ENCODE peak calls at places on chromosomes 12 and 14, in seven cellular contexts. Q, N, Z, B, D, V and S are unnamed samples.

GRCh38 chr14:81400852-81401251 is 728 bp upstream of the STON2 start:
- DNase-seq in Q (peak), N (peak), Z (no peak), B (no peak), D (peak), V (peak), S (peak)

GRCh38 chr12:51837286-51837685 is 11.2 kb downstream of the FIGNL2 start:
- DNase-seq in Q (no peak), N (no peak), Z (no peak), B (no peak), D (no peak), V (no peak), S (no peak)

GRCh38 chr14:80507292-80507869 is 296.1 kb upstream of the DIO2 start:
- DNase-seq in Q (no peak), N (no peak), Z (no peak), B (no peak), D (no peak), V (no peak), S (no peak)

GRCh38 chr12:126545411-126545810 is 1480.2 kb downstream of the AACS start:
- DNase-seq in Q (peak), N (no peak), Z (no peak), B (no peak), D (no peak), V (no peak), S (no peak)

GRCh38 chr14:25034803-25035681 is 14.9 kb downstream of the STXBP6 start:
- DNase-seq in Q (no peak), N (no peak), Z (no peak), B (no peak), D (no peak), V (no peak), S (no peak)

GRCh38 chr14:88617479-88617878 is 54.6 kb downstream of the ZC3H14 start:
- DNase-seq in Q (no peak), N (no peak), Z (no peak), B (no peak), D (no peak), V (no peak), S (no peak)

GRCh38 chr12:131732996-131733615 is 22.2 kb downstream of the SFSWAP start:
- DNase-seq in Q (no peak), N (no peak), Z (no peak), B (no peak), D (no peak), V (no peak), S (no peak)

GRCh38 chr12:99433155-99433554 is 214.4 kb upstream of the GARIN6 start:
- DNase-seq in Q (no peak), N (no peak), Z (no peak), B (no peak), D (no peak), V (no peak), S (no peak)

GRCh38 chr12:92543872-92544271 is 158.9 kb upstream of the PLEKHG7 start:
- DNase-seq in Q (no peak), N (no peak), Z (no peak), B (peak), D (no peak), V (no peak), S (no peak)

GRCh38 chr12:121916719-121917118 is 1.7 kb upstream of the CFAP251 start:
- DNase-seq in Q (no peak), N (no peak), Z (no peak), B (no peak), D (no peak), V (no peak), S (no peak)

GRCh38 chr12:104517880-104518279 is 61.1 kb downstream of the CHST11 start:
- DNase-seq in Q (no peak), N (no peak), Z (no peak), B (no peak), D (no peak), V (no peak), S (no peak)

GRCh38 chr12:129911437-129912049 is 7.7 kb upstream of the TMEM132D start:
- DNase-seq in Q (peak), N (peak), Z (peak), B (peak), D (no peak), V (peak), S (no peak)

DNA sequence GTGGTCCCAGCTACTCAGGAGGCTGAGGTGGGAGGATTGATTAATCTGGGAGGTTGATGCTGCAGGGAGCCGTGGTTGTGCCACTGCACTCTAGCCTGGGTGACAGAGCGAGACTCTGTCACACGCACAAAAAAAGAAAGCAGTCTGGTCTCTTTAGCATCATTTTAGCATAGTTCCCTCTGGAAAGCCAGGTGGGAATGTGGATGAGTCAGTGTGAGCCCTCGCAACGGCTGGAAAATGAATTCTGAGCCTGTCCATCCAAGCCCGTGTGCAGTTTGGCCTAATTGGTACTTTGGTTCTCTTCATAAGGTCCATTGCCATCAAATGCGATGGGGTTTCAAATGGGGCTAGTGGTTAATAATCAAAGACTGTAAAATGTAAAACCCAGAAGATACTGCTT is 2.4 kb downstream of the MYL2 start:
- DNase-seq in Q (peak), N (no peak), Z (no peak), B (no peak), D (no peak), V (no peak), S (no peak)
- H3K27ac ChIP-seq in Q (peak), N (no peak), Z (no peak), B (peak), D (peak), V (peak), S (no peak)

DNA sequence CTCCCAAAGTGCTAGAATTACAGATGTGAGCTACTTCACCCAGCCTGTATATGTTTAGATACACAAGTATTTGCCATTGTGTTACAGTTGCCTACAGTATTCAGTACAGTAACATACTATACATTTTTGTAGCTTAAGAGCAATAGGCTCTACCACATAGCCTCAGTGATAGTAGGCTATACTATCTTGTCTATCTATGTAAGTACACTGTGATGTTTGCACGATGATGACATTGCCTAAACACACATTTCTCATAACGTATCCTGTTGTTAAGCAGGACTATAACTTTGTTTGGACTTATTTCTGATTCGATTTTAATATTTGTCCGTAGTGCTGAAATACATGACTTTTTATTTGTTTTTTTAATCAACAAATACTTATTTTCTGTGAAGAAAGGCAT is 129.2 kb downstream of the PCNX1 start:
- DNase-seq in Q (no peak), N (no peak), Z (no peak), B (no peak), D (no peak), V (no peak), S (no peak)
- H3K27ac ChIP-seq in Q (no peak), N (no peak), Z (no peak), B (no peak), D (no peak), V (no peak), S (no peak)

GRCh38 chr12:46660719-46661118 is 165.1 kb downstream of the SLC38A4 start:
- DNase-seq in Q (no peak), N (no peak), Z (no peak), B (no peak), D (no peak), V (no peak), S (no peak)
- H3K27ac ChIP-seq in Q (peak), N (no peak), Z (no peak), B (peak), D (peak), V (peak), S (no peak)

GRCh38 chr12:68639396-68639767 is 28.7 kb downstream of the RAP1B start:
- DNase-seq in Q (no peak), N (no peak), Z (no peak), B (no peak), D (no peak), V (no peak), S (no peak)
- H3K27ac ChIP-seq in Q (no peak), N (no peak), Z (no peak), B (peak), D (no peak), V (no peak), S (no peak)

DNA sequence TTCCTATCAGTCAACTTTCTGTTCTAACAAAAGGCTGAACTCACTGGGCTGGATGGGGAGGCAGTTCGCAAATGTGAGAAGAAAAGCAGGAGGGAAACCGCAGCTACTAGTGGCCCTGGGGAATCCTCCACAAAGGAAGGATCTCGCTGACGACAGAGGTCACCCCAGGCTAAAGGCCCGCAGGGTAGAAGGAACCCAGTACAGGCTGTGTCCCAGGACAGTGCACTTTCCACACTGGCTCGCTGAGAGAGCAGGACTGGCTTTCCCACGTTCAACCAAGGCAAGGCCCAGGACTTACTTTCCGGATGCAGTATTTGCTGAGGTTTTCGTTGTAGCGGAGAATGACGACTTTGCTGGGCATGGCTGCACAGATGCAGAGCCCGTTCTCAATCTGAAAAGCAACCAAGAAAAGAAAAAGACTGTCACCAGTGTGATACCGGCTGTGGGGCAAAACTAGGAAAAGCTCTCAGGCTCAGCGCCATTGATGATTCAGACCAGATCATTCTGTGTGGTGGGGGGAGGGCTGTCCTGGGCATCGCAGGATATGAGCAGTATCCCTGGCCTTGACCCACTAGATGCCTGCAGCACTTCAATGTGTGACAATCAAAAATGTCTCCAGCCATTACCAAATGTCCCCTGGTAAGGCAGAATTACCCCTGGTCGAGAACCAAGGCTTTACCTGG is 36.3 kb downstream of the PRKAB1 start:
- DNase-seq in Q (peak), N (peak), Z (no peak), B (no peak), D (no peak), V (peak), S (peak)
- H3K27ac ChIP-seq in Q (no peak), N (peak), Z (no peak), B (no peak), D (no peak), V (peak), S (no peak)

DNA sequence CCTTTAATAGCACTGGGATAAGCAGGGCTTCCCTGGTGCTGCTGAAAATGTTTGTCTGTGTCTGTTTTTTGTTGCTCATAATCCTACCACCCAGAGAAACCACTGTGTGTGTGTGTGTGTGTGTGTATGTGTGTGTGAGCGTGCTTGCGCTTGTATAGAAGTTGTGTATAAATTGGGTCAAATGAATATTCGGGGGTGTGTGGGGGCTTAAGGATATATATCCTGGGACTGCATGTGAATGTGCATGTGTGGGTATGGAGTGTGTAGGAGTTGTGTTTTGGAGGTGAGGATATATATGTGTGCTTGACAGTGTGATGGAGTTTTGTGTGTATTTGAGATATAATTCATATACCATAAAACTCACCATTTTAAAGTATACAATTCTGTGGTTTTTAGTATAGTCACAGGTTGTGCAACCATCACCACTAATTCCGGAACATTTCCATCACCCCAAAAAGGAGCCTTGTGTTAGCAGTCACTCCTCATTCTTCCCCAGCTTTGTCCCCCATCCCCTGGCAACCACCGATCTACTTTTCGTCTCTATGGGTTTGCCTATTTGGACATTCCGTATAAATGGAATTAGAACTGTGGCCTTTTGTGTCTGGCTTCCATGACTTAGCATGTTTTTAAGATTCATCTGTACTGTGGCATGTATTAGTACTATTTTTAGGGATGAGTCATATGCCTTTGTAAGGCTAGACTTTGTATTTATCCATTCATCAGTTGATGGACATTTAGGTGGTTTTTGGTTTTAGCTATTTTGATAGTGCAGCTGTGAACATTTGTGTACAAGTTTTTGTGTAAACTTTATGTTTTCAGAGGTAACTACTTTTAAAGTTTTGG is 25.6 kb downstream of the TCTN1 start:
- DNase-seq in Q (peak), N (no peak), Z (no peak), B (no peak), D (no peak), V (peak), S (no peak)
- H3K27ac ChIP-seq in Q (peak), N (no peak), Z (no peak), B (no peak), D (no peak), V (peak), S (peak)

DNA sequence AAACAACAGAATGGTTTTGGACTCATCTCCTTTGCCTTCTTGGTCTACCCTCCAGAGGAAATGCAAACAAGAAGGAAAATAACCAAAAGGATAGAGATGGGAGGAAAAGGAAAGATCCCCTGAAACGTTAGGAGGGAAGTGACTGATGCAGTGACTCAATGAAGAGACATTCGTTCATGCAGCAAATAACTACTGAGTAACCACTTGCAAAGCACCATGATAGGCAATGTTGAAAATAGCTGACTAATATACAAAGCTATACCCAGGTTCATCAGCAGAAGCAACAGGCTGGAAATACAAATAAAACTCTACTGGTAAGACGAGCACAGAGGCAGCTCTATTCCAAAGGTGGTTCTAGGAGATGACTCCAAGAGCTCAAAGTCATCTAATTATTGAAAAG is 41.8 kb downstream of the R3HDM2 start:
- DNase-seq in Q (peak), N (no peak), Z (no peak), B (no peak), D (peak), V (peak), S (no peak)
- H3K27ac ChIP-seq in Q (peak), N (no peak), Z (no peak), B (no peak), D (peak), V (peak), S (no peak)

DNA sequence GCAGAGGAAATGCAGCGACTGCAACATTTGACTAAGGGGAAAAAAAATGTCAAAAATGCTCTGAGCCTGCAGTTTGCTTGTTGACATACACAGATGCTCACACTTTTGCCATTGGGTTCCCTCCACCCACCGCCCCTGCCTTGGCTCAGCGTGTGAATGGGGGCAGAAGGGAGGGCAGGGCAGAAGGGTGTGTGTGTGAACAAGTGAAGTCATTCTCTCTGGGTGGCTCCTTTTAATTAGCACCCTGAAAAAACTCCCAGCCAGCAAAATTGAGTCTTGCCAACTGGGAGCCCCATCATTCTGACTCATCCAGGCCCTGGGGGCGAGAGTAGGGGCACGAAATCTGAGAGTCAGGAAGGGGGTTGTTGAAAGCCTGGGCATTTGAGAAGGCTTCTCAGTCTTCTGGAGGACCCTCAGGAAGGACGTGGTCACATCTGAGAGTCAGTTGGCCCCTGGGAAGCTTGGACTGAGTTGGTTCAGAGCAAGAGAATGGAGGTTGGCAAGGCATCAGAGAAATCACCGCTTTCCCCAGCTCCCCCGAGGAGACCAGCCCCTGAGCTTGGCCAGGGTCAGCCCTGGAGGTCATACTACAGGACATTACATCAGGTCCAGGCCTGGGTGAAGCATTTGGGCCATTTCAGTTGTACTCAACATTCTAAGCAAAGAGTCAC is 22.6 kb upstream of the KRT78 start:
- DNase-seq in Q (peak), N (no peak), Z (no peak), B (no peak), D (peak), V (peak), S (peak)
- H3K27ac ChIP-seq in Q (peak), N (no peak), Z (no peak), B (no peak), D (peak), V (peak), S (peak)